ENCODE peak calls at places on chromosomes 12 and 14, in eight cellular contexts. Q, V, F, S, G, Z, W and E are unnamed samples.

GRCh38 chr14:52312872-52313492 is 1.1 kb upstream of the PTGER2 start:
- DNase-seq in V (no peak), Z (no peak), S (no peak), G (no peak), W (no peak), F (no peak), Q (no peak), E (no peak)

GRCh38 chr14:89787525-89787924 is 167.0 kb downstream of the EFCAB11 start:
- DNase-seq in F (no peak), V (no peak), G (no peak), S (no peak), Q (peak; percentile 23), Z (no peak), W (no peak), E (no peak)

GRCh38 chr12:32039341-32039740 is 67.3 kb upstream of the BICD1 start:
- DNase-seq in W (no peak), V (no peak), Z (no peak), F (no peak), Q (no peak), G (no peak), S (no peak), E (no peak)

GRCh38 chr14:74913986-74914573 is 9.0 kb downstream of the RPS6KL1 start:
- DNase-seq in Z (peak; percentile 13), Q (peak; percentile 60), G (peak; percentile 23), S (no peak), F (no peak), V (peak; percentile 62), W (no peak), E (peak; percentile 25)

GRCh38 chr14:67636361-67636919 is 16.7 kb downstream of the ARG2 start:
- DNase-seq in Z (no peak), S (no peak), V (no peak), G (no peak), W (no peak), Q (no peak), F (peak; percentile 71), E (peak; percentile 12)

GRCh38 chr14:99132821-99133562 is 139.0 kb downstream of the BCL11B start:
- DNase-seq in S (no peak), G (no peak), Z (no peak), V (no peak), F (no peak), Q (no peak), W (no peak), E (no peak)

GRCh38 chr12:52207895-52208294 is 16.1 kb upstream of the KRT80 start:
- DNase-seq in Z (no peak), S (no peak), G (no peak), Q (peak; percentile 51), W (peak; percentile 21), F (peak; percentile 81), V (no peak), E (no peak)

GRCh38 chr12:39372929-39373328 is 70.0 kb downstream of the KIF21A start:
- DNase-seq in S (peak; percentile 9), W (no peak), Q (no peak), G (no peak), V (no peak), F (no peak), Z (no peak), E (no peak)

GRCh38 chr12:75529826-75530225 is 18.4 kb upstream of the KRR1 start:
- DNase-seq in F (no peak), S (no peak), G (no peak), V (no peak), W (no peak), Z (no peak), Q (no peak), E (no peak)

GRCh38 chr14:92475451-92476187 is 38.0 kb upstream of the RIN3 start:
- DNase-seq in W (no peak), S (no peak), V (no peak), F (no peak), Z (no peak), G (no peak), Q (no peak), E (no peak)

GRCh38 chr14:100306506-100307214 is 416 bp upstream of the SLC25A29 start:
- DNase-seq in G (no peak), W (peak; percentile 73), Q (peak; percentile 78), Z (peak; percentile 89), F (peak; percentile 91), S (peak; percentile 68), V (peak; percentile 89), E (peak; percentile 70)

GRCh38 chr12:27653661-27654060 is 42.6 kb upstream of the REP15 start:
- DNase-seq in W (no peak), V (no peak), G (no peak), Q (no peak), Z (no peak), F (no peak), S (no peak), E (peak; percentile 17)

GRCh38 chr14:103721334-103722120 is 5.9 kb downstream of the ZFYVE21 start:
- DNase-seq in G (no peak), F (no peak), Q (peak; percentile 62), V (no peak), S (no peak), Z (peak; percentile 71), W (no peak), E (no peak)

GRCh38 chr12:92574046-92574783 is 128.6 kb upstream of the PLEKHG7 start:
- DNase-seq in V (peak; percentile 71), Q (peak; percentile 33), F (no peak), S (no peak), W (no peak), Z (no peak), G (no peak), E (peak; percentile 41)